ENCODE peak calls at places on chromosomes 5 and 9, in seven cellular contexts. One of them, this sample, is unnamed.

GRCh38 chr5:65098393-65098792 is 329.7 kb downstream of the CWC27 start:
- DNase-seq in activated naive CD8-positive, alpha-beta T cell treated with anti-CD3 and anti-CD28 coated beads, Interleukin-2, amount 50 U/mL, for 16 hours: no peak
- DNase-seq in A549: no peak
- DNase-seq in Daoy: no peak
- DNase-seq in coronary artery: no peak
- DNase-seq in GM19239: no peak
- DNase-seq in T-helper 9 cell: no peak
- DNase-seq in this sample: no peak

GRCh38 chr5:43312076-43312620 is 1.1 kb downstream of the HMGCS1 start:
- DNase-seq in coronary artery: no peak
- DNase-seq in Daoy: no peak
- DNase-seq in A549: no peak
- DNase-seq in GM19239: no peak
- DNase-seq in T-helper 9 cell: no peak
- DNase-seq in activated naive CD8-positive, alpha-beta T cell treated with anti-CD3 and anti-CD28 coated beads, Interleukin-2, amount 50 U/mL, for 16 hours: no peak
- DNase-seq in this sample: no peak

GRCh38 chr5:20556364-20556763 is 568.4 kb upstream of the CDH18 start:
- DNase-seq in activated naive CD8-positive, alpha-beta T cell treated with anti-CD3 and anti-CD28 coated beads, Interleukin-2, amount 50 U/mL, for 16 hours: no peak
- DNase-seq in GM19239: no peak
- DNase-seq in A549: no peak
- DNase-seq in Daoy: peak
- DNase-seq in coronary artery: no peak
- DNase-seq in T-helper 9 cell: no peak
- DNase-seq in this sample: no peak

GRCh38 chr5:122264610-122265009 is 47.4 kb upstream of the SNCAIP start:
- DNase-seq in coronary artery: no peak
- DNase-seq in T-helper 9 cell: no peak
- DNase-seq in GM19239: no peak
- DNase-seq in A549: no peak
- DNase-seq in activated naive CD8-positive, alpha-beta T cell treated with anti-CD3 and anti-CD28 coated beads, Interleukin-2, amount 50 U/mL, for 16 hours: no peak
- DNase-seq in Daoy: no peak
- DNase-seq in this sample: no peak

GRCh38 chr5:152532714-152533113 is 127.6 kb upstream of the NMUR2 start:
- DNase-seq in A549: peak
- DNase-seq in GM19239: no peak
- DNase-seq in coronary artery: no peak
- DNase-seq in T-helper 9 cell: no peak
- DNase-seq in Daoy: peak
- DNase-seq in activated naive CD8-positive, alpha-beta T cell treated with anti-CD3 and anti-CD28 coated beads, Interleukin-2, amount 50 U/mL, for 16 hours: no peak
- DNase-seq in this sample: no peak

GRCh38 chr9:91611582-91611981 is 187.9 kb upstream of the NFIL3 start:
- DNase-seq in T-helper 9 cell: no peak
- DNase-seq in GM19239: no peak
- DNase-seq in Daoy: no peak
- DNase-seq in activated naive CD8-positive, alpha-beta T cell treated with anti-CD3 and anti-CD28 coated beads, Interleukin-2, amount 50 U/mL, for 16 hours: no peak
- DNase-seq in A549: no peak
- DNase-seq in coronary artery: no peak
- DNase-seq in this sample: no peak

GRCh38 chr9:111431684-111432083 is 52.5 kb downstream of the ECPAS start:
- DNase-seq in T-helper 9 cell: no peak
- DNase-seq in Daoy: no peak
- DNase-seq in coronary artery: no peak
- DNase-seq in activated naive CD8-positive, alpha-beta T cell treated with anti-CD3 and anti-CD28 coated beads, Interleukin-2, amount 50 U/mL, for 16 hours: no peak
- DNase-seq in A549: no peak
- DNase-seq in GM19239: no peak
- DNase-seq in this sample: no peak

GRCh38 chr9:14212116-14212515 is 101.8 kb downstream of the NFIB start:
- DNase-seq in GM19239: no peak
- DNase-seq in T-helper 9 cell: no peak
- DNase-seq in Daoy: no peak
- DNase-seq in coronary artery: no peak
- DNase-seq in activated naive CD8-positive, alpha-beta T cell treated with anti-CD3 and anti-CD28 coated beads, Interleukin-2, amount 50 U/mL, for 16 hours: no peak
- DNase-seq in A549: no peak
- DNase-seq in this sample: no peak

GRCh38 chr9:16670791-16671190 is 199.7 kb downstream of the BNC2 start:
- DNase-seq in GM19239: no peak
- DNase-seq in A549: no peak
- DNase-seq in coronary artery: no peak
- DNase-seq in Daoy: no peak
- DNase-seq in activated naive CD8-positive, alpha-beta T cell treated with anti-CD3 and anti-CD28 coated beads, Interleukin-2, amount 50 U/mL, for 16 hours: no peak
- DNase-seq in T-helper 9 cell: no peak
- DNase-seq in this sample: no peak

GRCh38 chr9:105047652-105048031 is 119.7 kb upstream of the ABCA1 start:
- DNase-seq in A549: no peak
- DNase-seq in GM19239: no peak
- DNase-seq in T-helper 9 cell: no peak
- DNase-seq in activated naive CD8-positive, alpha-beta T cell treated with anti-CD3 and anti-CD28 coated beads, Interleukin-2, amount 50 U/mL, for 16 hours: no peak
- DNase-seq in Daoy: no peak
- DNase-seq in coronary artery: no peak
- DNase-seq in this sample: no peak

GRCh38 chr9:8589476-8589875 is 789.9 kb upstream of the DMAC1 start:
- DNase-seq in A549: no peak
- DNase-seq in GM19239: no peak
- DNase-seq in activated naive CD8-positive, alpha-beta T cell treated with anti-CD3 and anti-CD28 coated beads, Interleukin-2, amount 50 U/mL, for 16 hours: no peak
- DNase-seq in coronary artery: no peak
- DNase-seq in Daoy: no peak
- DNase-seq in T-helper 9 cell: no peak
- DNase-seq in this sample: no peak

GRCh38 chr9:99472240-99472915 is 250.3 kb downstream of the SEC61B start:
- DNase-seq in activated naive CD8-positive, alpha-beta T cell treated with anti-CD3 and anti-CD28 coated beads, Interleukin-2, amount 50 U/mL, for 16 hours: no peak
- DNase-seq in A549: no peak
- DNase-seq in Daoy: no peak
- DNase-seq in GM19239: no peak
- DNase-seq in coronary artery: no peak
- DNase-seq in T-helper 9 cell: no peak
- DNase-seq in this sample: no peak

GRCh38 chr5:93100976-93101375 is 480.0 kb downstream of the NR2F1-AS1 start:
- DNase-seq in activated naive CD8-positive, alpha-beta T cell treated with anti-CD3 and anti-CD28 coated beads, Interleukin-2, amount 50 U/mL, for 16 hours: no peak
- DNase-seq in GM19239: no peak
- DNase-seq in coronary artery: no peak
- DNase-seq in A549: no peak
- DNase-seq in T-helper 9 cell: no peak
- DNase-seq in Daoy: no peak
- DNase-seq in this sample: no peak

GRCh38 chr5:80955082-80955481 is 5.1 kb upstream of the RASGRF2 start:
- DNase-seq in T-helper 9 cell: no peak
- DNase-seq in coronary artery: no peak
- DNase-seq in activated naive CD8-positive, alpha-beta T cell treated with anti-CD3 and anti-CD28 coated beads, Interleukin-2, amount 50 U/mL, for 16 hours: no peak
- DNase-seq in Daoy: no peak
- DNase-seq in GM19239: no peak
- DNase-seq in A549: no peak
- DNase-seq in this sample: no peak

GRCh38 chr9:106697799-106698591 is 165.0 kb upstream of the ZNF462 start:
- DNase-seq in activated naive CD8-positive, alpha-beta T cell treated with anti-CD3 and anti-CD28 coated beads, Interleukin-2, amount 50 U/mL, for 16 hours: no peak
- DNase-seq in GM19239: no peak
- DNase-seq in A549: no peak
- DNase-seq in Daoy: peak
- DNase-seq in coronary artery: peak
- DNase-seq in T-helper 9 cell: no peak
- DNase-seq in this sample: no peak

GRCh38 chr5:113451797-113452196 is 17.0 kb upstream of the TSSK1B start:
- DNase-seq in Daoy: no peak
- DNase-seq in A549: no peak
- DNase-seq in coronary artery: no peak
- DNase-seq in T-helper 9 cell: no peak
- DNase-seq in activated naive CD8-positive, alpha-beta T cell treated with anti-CD3 and anti-CD28 coated beads, Interleukin-2, amount 50 U/mL, for 16 hours: no peak
- DNase-seq in GM19239: no peak
- DNase-seq in this sample: no peak

GRCh38 chr9:94852373-94852772 is 125.9 kb downstream of the AOPEP start:
- DNase-seq in activated naive CD8-positive, alpha-beta T cell treated with anti-CD3 and anti-CD28 coated beads, Interleukin-2, amount 50 U/mL, for 16 hours: no peak
- DNase-seq in A549: no peak
- DNase-seq in Daoy: no peak
- DNase-seq in coronary artery: no peak
- DNase-seq in T-helper 9 cell: no peak
- DNase-seq in GM19239: no peak
- DNase-seq in this sample: no peak

GRCh38 chr5:92401492-92401891 is 1018.4 kb upstream of the ARRDC3 start:
- DNase-seq in Daoy: peak
- DNase-seq in T-helper 9 cell: no peak
- DNase-seq in GM19239: no peak
- DNase-seq in activated naive CD8-positive, alpha-beta T cell treated with anti-CD3 and anti-CD28 coated beads, Interleukin-2, amount 50 U/mL, for 16 hours: no peak
- DNase-seq in coronary artery: no peak
- DNase-seq in A549: no peak
- DNase-seq in this sample: no peak

GRCh38 chr5:170266570-170267379 is 30.8 kb downstream of the LCP2 start:
- DNase-seq in activated naive CD8-positive, alpha-beta T cell treated with anti-CD3 and anti-CD28 coated beads, Interleukin-2, amount 50 U/mL, for 16 hours: peak
- DNase-seq in GM19239: no peak
- DNase-seq in Daoy: peak
- DNase-seq in T-helper 9 cell: peak
- DNase-seq in coronary artery: no peak
- DNase-seq in A549: no peak
- DNase-seq in this sample: peak

GRCh38 chr5:95644351-95645042 is 2.1 kb upstream of the RFESD start:
- DNase-seq in Daoy: peak
- DNase-seq in T-helper 9 cell: no peak
- DNase-seq in activated naive CD8-positive, alpha-beta T cell treated with anti-CD3 and anti-CD28 coated beads, Interleukin-2, amount 50 U/mL, for 16 hours: no peak
- DNase-seq in A549: peak
- DNase-seq in coronary artery: no peak
- DNase-seq in GM19239: no peak
- DNase-seq in this sample: no peak

This sample was measured in T-cell.